ENCODE peak calls at places on chromosome 14, in eight cellular contexts. X is stomach; O is CD8-positive, alpha-beta T cell; N is left lung; Q is transverse colon; Y is A549; A is body of pancreas; W is lung. T is an unnamed sample.

GRCh38 chr14:77457115-77457521 is 283 bp downstream of the VIPAS39 start:
- DNase-seq in X (no peak), O (no peak), N (no peak), Q (no peak), Y (no peak), A (no peak), W (no peak), T (no peak)

GRCh38 chr14:68359862-68360552 is 432.9 kb downstream of the ZFP36L1 start:
- DNase-seq in X (peak), O (no peak), N (peak), Q (peak), Y (peak), A (peak), W (peak), T (peak)

GRCh38 chr14:73243341-73243740 is 6.0 kb downstream of the PAPLN start:
- DNase-seq in X (no peak), O (no peak), N (no peak), Q (no peak), Y (no peak), A (no peak), W (no peak), T (no peak)

GRCh38 chr14:91138511-91139359 is 24.9 kb downstream of the DGLUCY start:
- DNase-seq in X (no peak), O (peak), N (no peak), Q (peak), Y (peak), A (peak), W (no peak), T (no peak)

GRCh38 chr14:94485944-94486841 is 10.2 kb upstream of the SERPINA9 start:
- DNase-seq in X (peak), O (peak), N (no peak), Q (peak), Y (peak), A (peak), W (no peak), T (peak)

GRCh38 chr14:66401447-66402095 is 84.6 kb upstream of the CCDC196 start:
- DNase-seq in X (no peak), O (no peak), N (no peak), Q (no peak), Y (peak), A (peak), W (no peak), T (no peak)

GRCh38 chr14:22598099-22598895 is at the start of gene ABHD4:
- DNase-seq in X (peak), O (peak), N (peak), Q (peak), Y (peak), A (peak), W (peak), T (peak)

GRCh38 chr14:49461529-49462401 is 124.4 kb downstream of the RPS29 start:
- DNase-seq in X (peak), O (peak), N (no peak), Q (peak), Y (peak), A (peak), W (peak), T (peak)

GRCh38 chr14:25516838-25517237 is 466.9 kb upstream of the STXBP6 start:
- DNase-seq in X (no peak), O (no peak), N (no peak), Q (no peak), Y (no peak), A (no peak), W (no peak), T (no peak)

GRCh38 chr14:49497725-49498348 is 88.3 kb downstream of the RPS29 start:
- DNase-seq in X (no peak), O (no peak), N (no peak), Q (no peak), Y (peak), A (peak), W (no peak), T (peak)

GRCh38 chr14:61703342-61704129 is 8.2 kb downstream of the HIF1A start:
- DNase-seq in X (no peak), O (no peak), N (no peak), Q (no peak), Y (no peak), A (no peak), W (no peak), T (no peak)

GRCh38 chr14:96403409-96403808 is 11.5 kb downstream of the AK7 start:
- DNase-seq in X (no peak), O (no peak), N (no peak), Q (no peak), Y (no peak), A (no peak), W (no peak), T (no peak)

GRCh38 chr14:93035917-93036651 is 79.6 kb downstream of the ITPK1 start:
- DNase-seq in X (no peak), O (peak), N (no peak), Q (no peak), Y (peak), A (no peak), W (no peak), T (peak)

GRCh38 chr14:81303258-81303935 is 82.6 kb upstream of the GTF2A1 start:
- DNase-seq in X (peak), O (no peak), N (peak), Q (peak), Y (peak), A (peak), W (peak), T (peak)

GRCh38 chr14:61177279-61178225 is 103.6 kb downstream of the TMEM30B start:
- DNase-seq in X (no peak), O (no peak), N (no peak), Q (no peak), Y (no peak), A (no peak), W (no peak), T (no peak)

GRCh38 chr14:82403972-82404371 is 870.3 kb upstream of the SEL1L start:
- DNase-seq in X (no peak), O (no peak), N (no peak), Q (no peak), Y (no peak), A (no peak), W (no peak), T (no peak)

GRCh38 chr14:100438678-100439592 is 115.8 kb downstream of the SLC25A47 start:
- DNase-seq in X (peak), O (peak), N (peak), Q (peak), Y (peak), A (peak), W (peak), T (peak)

GRCh38 chr14:30864934-30865333 is 9.4 kb upstream of the COCH start:
- DNase-seq in X (no peak), O (no peak), N (no peak), Q (no peak), Y (no peak), A (no peak), W (no peak), T (no peak)

GRCh38 chr14:68667313-68667791 is 125.5 kb downstream of the ZFP36L1 start:
- DNase-seq in X (no peak), O (no peak), N (no peak), Q (no peak), Y (no peak), A (no peak), W (no peak), T (no peak)

GRCh38 chr14:95196268-95196667 is 38.9 kb upstream of the DICER1 start:
- DNase-seq in X (no peak), O (no peak), N (no peak), Q (no peak), Y (peak), A (no peak), W (no peak), T (no peak)

GRCh38 chr14:104685216-104685997 is 4.0 kb upstream of the INF2 start:
- DNase-seq in X (no peak), O (no peak), N (no peak), Q (no peak), Y (peak), A (no peak), W (no peak), T (peak)

GRCh38 chr14:28348797-28349196 is 417.8 kb upstream of the FOXG1 start:
- DNase-seq in X (no peak), O (no peak), N (no peak), Q (no peak), Y (no peak), A (no peak), W (no peak), T (no peak)
- TF ChIP-seq CTCF in X (no peak), O (no peak), N (no peak), Q (no peak), Y (no peak), A (no peak), W (no peak), T (no peak)

GRCh38 chr14:50562841-50563240 is 2.9 kb downstream of the ATL1 start:
- DNase-seq in X (no peak), O (no peak), N (no peak), Q (no peak), Y (no peak), A (no peak), W (no peak), T (no peak)

GRCh38 chr14:50559990-50560928 is at the start of gene ATL1:
- DNase-seq in X (peak), O (peak), N (peak), Q (peak), Y (peak), A (peak), W (peak), T (peak)

DNA sequence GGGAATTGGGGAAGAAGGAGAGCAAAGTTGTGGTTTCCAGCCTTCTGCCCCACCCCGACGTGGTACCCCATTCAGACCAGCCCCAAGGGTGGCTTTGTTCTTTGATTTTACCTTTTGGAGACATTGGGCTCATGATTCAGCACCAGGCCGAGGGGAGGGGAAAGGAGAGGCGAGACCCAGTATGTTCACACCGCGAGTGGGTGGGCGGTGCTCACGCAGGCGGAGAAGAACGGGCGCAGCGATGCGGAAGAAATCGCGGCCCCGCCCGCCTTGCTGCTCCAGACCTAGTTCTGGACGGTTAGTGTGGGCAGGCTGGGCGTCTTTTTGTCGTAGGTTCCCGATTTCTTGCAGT is 960 bp downstream of the ATL1 start:
- DNase-seq in X (peak), O (peak), N (peak), Q (peak), Y (peak), A (peak), W (peak), T (peak)
- H3K27ac ChIP-seq in X (peak), O (no peak), N (peak), Q (peak), Y (peak), A (peak), W (peak), T (peak)

GRCh38 chr14:54104746-54105145 is 148.1 kb upstream of the BMP4 start:
- DNase-seq in X (no peak), O (no peak), N (no peak), Q (no peak), Y (no peak), A (no peak), W (no peak), T (no peak)
- TF ChIP-seq CTCF in X (no peak), O (no peak), N (no peak), Q (no peak), Y (no peak), A (no peak), W (no peak), T (no peak)

GRCh38 chr14:32434880-32435279 is 105.8 kb downstream of the AKAP6 start:
- DNase-seq in X (no peak), O (no peak), N (no peak), Q (no peak), Y (no peak), A (no peak), W (no peak), T (no peak)

GRCh38 chr14:32435411-32435810 is 106.3 kb downstream of the AKAP6 start:
- DNase-seq in X (no peak), O (no peak), N (no peak), Q (no peak), Y (no peak), A (no peak), W (no peak), T (no peak)

GRCh38 chr14:32436993-32437392 is 107.9 kb downstream of the AKAP6 start:
- DNase-seq in X (no peak), O (no peak), N (no peak), Q (no peak), Y (no peak), A (no peak), W (no peak), T (no peak)

GRCh38 chr14:32432813-32433538 is 103.9 kb downstream of the AKAP6 start:
- DNase-seq in X (no peak), O (no peak), N (no peak), Q (no peak), Y (no peak), A (no peak), W (no peak), T (no peak)

GRCh38 chr14:32434180-32434579 is 105.1 kb downstream of the AKAP6 start:
- DNase-seq in X (no peak), O (no peak), N (no peak), Q (peak), Y (no peak), A (no peak), W (no peak), T (no peak)
- H3K27ac ChIP-seq in X (peak), O (no peak), N (no peak), Q (peak), Y (no peak), A (no peak), W (no peak), T (no peak)

GRCh38 chr14:26941521-26941920 is 343.7 kb upstream of the NOVA1 start:
- DNase-seq in X (no peak), O (no peak), N (no peak), Q (no peak), Y (no peak), A (no peak), W (no peak), T (no peak)

GRCh38 chr14:26934151-26934550 is 336.3 kb upstream of the NOVA1 start:
- DNase-seq in X (no peak), O (no peak), N (no peak), Q (no peak), Y (no peak), A (no peak), W (no peak), T (no peak)

GRCh38 chr14:26935733-26936132 is 337.9 kb upstream of the NOVA1 start:
- DNase-seq in X (no peak), O (no peak), N (no peak), Q (no peak), Y (no peak), A (no peak), W (no peak), T (no peak)

GRCh38 chr14:26939756-26940155 is 341.9 kb upstream of the NOVA1 start:
- DNase-seq in X (no peak), O (no peak), N (no peak), Q (no peak), Y (no peak), A (no peak), W (no peak), T (no peak)

DNA sequence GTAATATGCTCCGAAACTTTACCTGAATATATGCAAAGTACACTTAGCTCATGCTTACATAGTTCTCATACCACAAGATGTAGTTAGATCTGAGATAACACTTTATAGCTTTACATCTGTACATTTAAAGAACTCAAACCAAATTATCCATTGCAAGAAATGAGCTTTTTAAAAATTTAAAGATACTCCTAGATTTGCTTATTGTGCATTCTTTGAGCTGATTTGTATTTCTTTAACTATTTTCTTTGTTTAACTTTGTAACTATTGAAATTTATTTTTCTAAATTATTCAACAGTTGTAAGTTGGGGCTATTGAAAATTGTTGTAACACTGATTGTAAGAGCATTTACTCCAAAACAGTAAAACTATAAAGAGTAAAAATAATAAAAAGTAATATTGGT is 340.2 kb upstream of the NOVA1 start:
- DNase-seq in X (no peak), O (no peak), N (no peak), Q (no peak), Y (no peak), A (no peak), W (no peak), T (no peak)
- TF ChIP-seq CTCF in X (no peak), O (no peak), N (no peak), Q (no peak), Y (no peak), A (no peak), W (no peak), T (no peak)

GRCh38 chr14:75430106-75430505 is 2.3 kb downstream of the JDP2 start:
- DNase-seq in X (no peak), O (no peak), N (no peak), Q (no peak), Y (no peak), A (no peak), W (peak), T (peak)
- H3K27ac ChIP-seq in X (peak), O (no peak), N (peak), Q (peak), Y (no peak), A (peak), W (peak), T (peak)

T was measured in hepatocyte.